ENCODE peak calls at places on chromosomes 4 and X, in nine cellular contexts. N, M, H, W, R, F, A, P and Y are unnamed samples.

GRCh38 chr4:166078956-166079355 is 205.9 kb downstream of the TLL1 start:
- DNase-seq in W (peak; percentile 25), H (no peak), M (no peak), P (no peak), N (no peak), F (no peak), R (no peak), A (no peak), Y (no peak)

GRCh38 chr4:3797831-3798500 is 31.8 kb downstream of the ADRA2C start:
- DNase-seq in R (no peak), N (no peak), H (no peak), W (no peak), F (no peak), M (no peak), A (no peak), P (no peak), Y (no peak)

GRCh38 chr4:135267148-135267878 is 1065.7 kb upstream of the PABPC4L start:
- DNase-seq in A (no peak), W (no peak), R (no peak), P (no peak), N (no peak), H (no peak), F (no peak), M (peak; percentile 42), Y (no peak)

GRCh38 chr4:37892641-37893040 is 1.8 kb downstream of the TBC1D1 start:
- DNase-seq in N (peak; percentile 26), H (no peak), R (no peak), P (no peak), W (no peak), M (no peak), A (peak; percentile 75), F (no peak), Y (no peak)

GRCh38 chrX:9566150-9566621 is 101.3 kb downstream of the TBL1X start:
- DNase-seq in A (peak; percentile 10), W (no peak), P (no peak), M (peak; percentile 86), F (peak; percentile 49), N (peak; percentile 89), H (peak; percentile 83), R (peak; percentile 49), Y (no peak)

GRCh38 chr4:4810778-4811177 is 48.7 kb upstream of the MSX1 start:
- DNase-seq in M (peak; percentile 31), W (no peak), H (no peak), R (no peak), F (no peak), N (no peak), P (no peak), A (no peak), Y (no peak)

GRCh38 chr4:80382090-80382832 is 46.7 kb downstream of the CFAP299 start:
- DNase-seq in R (no peak), A (no peak), P (no peak), M (no peak), H (no peak), W (no peak), F (no peak), N (no peak), Y (no peak)

GRCh38 chr4:183375156-183375555 is 52.9 kb upstream of the CLDN24 start:
- DNase-seq in A (no peak), P (no peak), M (peak; percentile 9), R (no peak), W (peak; percentile 41), H (no peak), N (no peak), F (no peak), Y (no peak)

GRCh38 chr4:41749650-41750049 is 1.1 kb upstream of the PHOX2B start:
- DNase-seq in A (no peak), R (no peak), M (no peak), N (no peak), F (no peak), P (no peak), W (peak; percentile 45), H (no peak), Y (no peak)

GRCh38 chr4:27764526-27764837 is 903.8 kb downstream of the STIM2 start:
- DNase-seq in R (no peak), N (no peak), M (no peak), F (no peak), A (peak; percentile 50), P (no peak), W (no peak), H (no peak), Y (no peak)

GRCh38 chr4:5050520-5050955 is 742 bp upstream of the STK32B start:
- DNase-seq in W (peak; percentile 91), R (peak; percentile 72), F (peak; percentile 68), P (peak; percentile 47), H (peak; percentile 87), A (peak; percentile 56), N (peak; percentile 68), M (peak; percentile 93), Y (peak; percentile 92)

GRCh38 chrX:132266583-132267355 is 47.5 kb upstream of the RAP2C start:
- DNase-seq in N (no peak), H (no peak), A (no peak), F (no peak), R (peak; percentile 16), W (no peak), M (no peak), P (no peak), Y (no peak)

GRCh38 chrX:55007633-55008032 is 7.5 kb downstream of the APEX2 start:
- DNase-seq in M (no peak), A (no peak), N (peak; percentile 66), R (no peak), H (no peak), F (no peak), P (no peak), W (no peak), Y (no peak)

GRCh38 chr4:158856852-158857251 is 88.0 kb downstream of the FNIP2 start:
- DNase-seq in A (peak; percentile 68), R (peak; percentile 49), F (no peak), H (no peak), N (no peak), P (no peak), W (peak; percentile 34), M (no peak), Y (no peak)

GRCh38 chrX:118231464-118231863 is 114.4 kb upstream of the WDR44 start:
- DNase-seq in N (no peak), R (no peak), P (no peak), W (no peak), F (no peak), M (no peak), A (no peak), H (no peak), Y (no peak)

GRCh38 chr4:185868983-185869938 is 57.3 kb upstream of the SORBS2 start:
- DNase-seq in N (no peak), A (no peak), P (no peak), F (no peak), M (no peak), H (no peak), R (no peak), W (no peak), Y (no peak)

GRCh38 chr4:113435893-113436292 is 325.6 kb downstream of the CAMK2D start:
- DNase-seq in M (peak; percentile 85), N (no peak), W (no peak), P (no peak), R (peak; percentile 48), A (no peak), H (peak; percentile 85), F (no peak), Y (no peak)

GRCh38 chr4:40621592-40622512 is 7.8 kb downstream of the RBM47 start:
- DNase-seq in M (peak; percentile 95), H (peak; percentile 87), R (peak; percentile 94), F (peak; percentile 76), A (peak; percentile 95), N (peak; percentile 94), W (no peak), P (no peak), Y (no peak)

DNA sequence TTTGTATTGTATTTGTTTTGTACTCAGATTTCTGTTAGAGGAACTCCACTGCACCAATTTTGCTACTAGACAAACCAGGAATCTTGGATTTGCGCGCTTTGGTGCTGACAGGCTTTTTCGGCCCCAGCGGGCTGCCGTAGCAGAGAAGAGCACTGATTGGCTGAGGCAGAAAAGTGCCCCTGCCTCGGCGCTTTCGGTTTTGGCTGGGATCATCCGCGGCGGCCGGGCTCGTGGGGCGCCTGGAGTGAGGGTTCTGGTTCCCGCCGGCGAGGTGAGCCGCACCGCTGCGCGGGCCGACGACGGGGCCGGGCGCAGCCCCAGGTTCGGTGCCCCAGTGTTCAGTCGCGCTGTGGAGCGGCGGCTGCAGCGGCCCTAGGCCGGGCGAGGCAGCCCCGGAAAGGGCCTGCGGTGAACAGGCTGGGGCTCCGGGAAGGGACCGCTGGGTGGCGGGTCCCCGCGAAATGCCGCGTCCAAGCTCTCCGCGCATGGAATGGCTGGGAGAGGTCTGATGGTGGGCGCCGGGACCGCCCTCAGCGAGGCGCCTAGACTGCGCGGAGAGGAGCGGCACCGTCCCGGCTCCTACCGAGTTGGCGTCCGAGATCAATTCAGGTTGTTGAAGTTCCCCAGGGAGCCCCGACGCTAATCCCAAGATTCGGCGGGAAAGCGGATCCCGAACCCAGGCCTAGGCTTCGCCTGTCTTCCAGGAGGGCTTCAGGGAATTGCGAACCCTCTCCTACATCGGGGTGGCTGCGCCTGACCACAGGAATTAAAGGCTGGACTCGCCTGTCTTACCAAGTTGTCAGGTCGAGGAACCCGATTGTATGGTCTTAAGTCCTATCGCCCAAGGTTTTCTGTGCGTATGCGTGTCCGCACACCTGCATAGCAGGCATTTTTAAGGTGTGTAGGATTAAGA is at the start of gene LSM6:
- DNase-seq in N (peak; percentile 91), R (peak; percentile 61), M (peak; percentile 96), H (peak; percentile 91), P (peak; percentile 56), A (peak; percentile 90), F (peak; percentile 87), W (peak; percentile 83), Y (peak; percentile 94)
- TF ChIP-seq CTCF in N (no peak), R (no peak), M (no peak), H (no peak), P (peak; percentile 30), A (no peak), F (no peak), W (no peak), Y (no peak)

GRCh38 chrX:72128881-72129280 is 2.8 kb downstream of the RTL5 start:
- DNase-seq in W (peak; percentile 34), F (no peak), R (no peak), A (peak; percentile 18), H (no peak), M (peak; percentile 82), P (no peak), N (no peak), Y (no peak)
- TF ChIP-seq CTCF in W (peak; percentile 43), F (no peak), R (peak; percentile 35), A (peak; percentile 30), H (no peak), M (no peak), P (peak; percentile 42), N (peak; percentile 44), Y (peak; percentile 41)

GRCh38 chr4:88284378-88285234 is at the start of gene PPM1K:
- DNase-seq in W (peak; percentile 99), M (peak; percentile 100), F (peak; percentile 100), H (peak; percentile 100), N (peak; percentile 100), P (peak; percentile 99), A (peak; percentile 99), R (peak; percentile 98), Y (peak; percentile 100)
- TF ChIP-seq CTCF in W (peak; percentile 12), M (no peak), F (peak; percentile 16), H (no peak), N (peak; percentile 10), P (no peak), A (no peak), R (peak; percentile 16), Y (peak; percentile 20)

DNA sequence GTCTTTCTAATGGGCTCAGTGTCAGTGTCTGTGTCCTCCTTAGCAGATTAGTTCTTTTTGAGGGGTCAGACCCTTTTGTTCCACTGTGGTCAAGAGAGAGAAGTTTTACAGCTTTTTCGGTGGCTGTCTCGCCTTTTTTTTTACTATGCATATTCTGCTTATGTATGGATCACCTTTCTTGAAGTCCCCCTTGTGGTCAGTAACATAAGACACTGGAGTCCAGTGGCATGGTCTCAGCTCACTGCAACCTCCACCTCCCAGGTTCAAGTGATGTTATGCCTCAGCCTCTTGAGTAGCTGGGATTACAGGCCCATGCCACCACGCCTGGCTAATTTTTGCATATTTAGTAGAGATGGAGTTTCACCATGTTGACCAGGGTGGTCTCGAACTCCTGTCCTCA is 54.0 kb upstream of the PGRMC2 start:
- DNase-seq in W (no peak), M (no peak), P (no peak), R (no peak), H (no peak), N (no peak), A (no peak), F (no peak), Y (no peak)
- TF ChIP-seq CTCF in W (peak; percentile 34), M (no peak), P (peak; percentile 36), R (no peak), H (no peak), N (no peak), A (no peak), F (no peak), Y (no peak)